ENCODE peak calls at places on chromosomes 4 and X, in six cellular contexts. J is CD4-positive, alpha-beta T cell; G is left lung; I is choroid plexus epithelial cell; N is neural crest cell; L is B cell. A is an unnamed sample.

GRCh38 chr4:130478406-130478805 is 1382.5 kb downstream of the C4orf33 start:
- DNase-seq in L (no peak), I (peak; percentile 89), G (no peak), N (no peak), J (no peak), A (no peak)

GRCh38 chrX:150664290-150664689 is 28.9 kb upstream of the MTMR1 start:
- DNase-seq in J (no peak), N (no peak), L (no peak), G (peak; percentile 41), I (peak; percentile 16), A (no peak)

GRCh38 chr4:99159699-99160098 is 15.6 kb upstream of the ADH4 start:
- DNase-seq in G (no peak), I (no peak), J (no peak), L (no peak), N (no peak), A (no peak)

GRCh38 chr4:110533940-110534339 is 58.0 kb downstream of the ENPEP start:
- DNase-seq in J (no peak), N (no peak), L (no peak), G (peak; percentile 36), I (peak; percentile 99), A (no peak)

GRCh38 chr4:174262624-174263444 is 20.6 kb downstream of the FBXO8 start:
- DNase-seq in G (no peak), I (peak; percentile 34), J (no peak), L (no peak), N (no peak), A (no peak)

GRCh38 chr4:161546902-161547301 is 616.9 kb downstream of the FSTL5 start:
- DNase-seq in G (no peak), J (no peak), I (peak; percentile 4), L (no peak), N (no peak), A (no peak)

GRCh38 chrX:15496809-15497208 is 3.7 kb upstream of the PIR start:
- DNase-seq in G (no peak), I (no peak), L (no peak), J (no peak), N (no peak), A (no peak)

GRCh38 chrX:30659421-30659820 is 6.2 kb downstream of the GK start:
- DNase-seq in L (no peak), N (no peak), G (no peak), I (peak; percentile 93), J (no peak), A (no peak)

GRCh38 chr4:128060130-128060619 is 937 bp upstream of the LARP1B start:
- DNase-seq in J (no peak), G (no peak), I (peak; percentile 26), N (no peak), L (peak; percentile 14), A (no peak)

DNA sequence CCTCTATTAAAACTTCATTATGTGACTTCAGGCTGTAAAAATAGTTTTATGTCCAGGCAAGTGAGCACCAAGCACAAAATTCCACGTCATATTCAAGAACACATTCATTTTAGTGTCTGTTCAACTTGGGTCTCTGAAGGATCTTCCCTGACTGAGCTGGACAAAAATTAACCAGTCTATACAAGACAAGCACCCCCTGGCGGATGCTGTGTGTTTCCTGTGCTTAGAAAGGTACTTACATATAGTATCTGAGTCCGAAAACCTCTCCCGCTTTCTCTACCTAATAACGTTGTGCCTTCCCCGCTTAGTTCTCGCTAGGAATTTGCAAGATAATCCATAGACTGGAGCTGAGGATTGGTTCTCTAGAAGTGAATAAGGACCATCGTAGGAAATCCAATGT is 2214.5 kb upstream of the TENM3 start:
- DNase-seq in J (no peak), G (no peak), N (peak; percentile 45), L (peak; percentile 72), I (peak; percentile 4), A (peak; percentile 16)
- TF ChIP-seq CTCF in J (no peak), G (no peak), N (peak; percentile 65), L (peak; percentile 27), I (no peak), A (peak; percentile 62)

GRCh38 chr4:40214038-40214437 is 17.2 kb downstream of the RHOH start:
- DNase-seq in J (peak; percentile 76), I (no peak), N (no peak), L (peak; percentile 57), G (no peak), A (no peak)

GRCh38 chr4:40212674-40213504 is 16.1 kb downstream of the RHOH start:
- DNase-seq in I (peak; percentile 20), L (no peak), N (no peak), G (no peak), J (no peak), A (no peak)

GRCh38 chr4:40209401-40209800 is 12.6 kb downstream of the RHOH start:
- DNase-seq in G (no peak), I (no peak), N (no peak), L (no peak), J (no peak), A (no peak)

GRCh38 chr4:40210776-40211175 is 13.9 kb downstream of the RHOH start:
- DNase-seq in N (no peak), G (no peak), L (no peak), I (no peak), J (no peak), A (no peak)

GRCh38 chr4:40211224-40212185 is 14.7 kb downstream of the RHOH start:
- DNase-seq in N (no peak), I (peak; percentile 34), J (no peak), G (no peak), L (no peak), A (no peak)
- TF ChIP-seq CTCF in N (no peak), I (no peak), J (no peak), G (no peak), L (no peak), A (no peak)

GRCh38 chrX:35382966-35383365 is 415.2 kb upstream of the MAGEB16 start:
- DNase-seq in G (no peak), L (no peak), N (no peak), I (no peak), J (no peak), A (no peak)
- TF ChIP-seq CTCF in G (no peak), L (no peak), N (no peak), I (no peak), J (no peak), A (no peak)

DNA sequence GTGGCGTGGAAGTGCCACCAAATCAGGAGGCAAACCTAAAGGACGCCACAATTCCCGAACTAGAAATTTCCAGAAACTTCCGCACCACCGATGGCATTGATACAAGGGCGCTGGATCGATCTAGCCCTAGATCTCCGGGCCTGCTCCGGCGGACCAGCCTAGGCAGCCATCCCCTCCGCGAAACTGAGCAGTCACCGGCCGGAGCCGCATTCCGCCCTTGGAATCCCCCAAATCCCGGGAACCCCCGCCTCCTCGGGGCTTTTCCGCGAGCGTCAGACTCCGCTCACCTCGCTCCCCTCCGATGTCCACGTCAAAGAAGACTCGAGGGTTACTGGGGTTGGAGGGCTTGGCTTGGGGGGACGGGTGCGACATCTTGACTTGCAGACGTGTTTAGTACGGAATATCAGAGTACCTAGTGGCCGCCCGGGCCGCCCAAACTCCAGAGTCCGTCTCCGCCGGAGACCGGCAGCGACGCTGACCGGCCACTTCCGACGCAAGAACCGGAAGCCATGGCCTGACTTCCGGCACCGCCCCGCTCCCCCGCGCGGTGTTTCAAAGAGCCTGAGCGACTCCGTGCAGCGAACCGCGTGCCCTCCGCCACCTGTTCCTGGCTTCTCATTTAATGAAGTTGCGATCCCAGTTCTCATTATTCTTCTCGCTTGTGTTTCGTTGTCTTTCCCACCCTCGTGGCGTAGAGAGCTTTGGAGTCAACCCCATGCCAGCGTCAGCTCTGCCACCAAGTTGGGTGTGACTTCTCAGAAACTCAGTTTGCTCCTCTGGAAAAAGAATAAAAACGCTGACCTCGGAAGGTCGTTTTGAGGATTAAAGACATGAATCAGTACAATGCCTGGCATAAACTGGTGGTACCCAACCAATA is at the start of gene PPID:
- DNase-seq in J (peak; percentile 64), G (peak; percentile 88), L (peak; percentile 86), N (peak; percentile 72), I (peak; percentile 71), A (peak; percentile 69)
- TF ChIP-seq CTCF in J (no peak), G (no peak), L (no peak), N (no peak), I (peak; percentile 4), A (no peak)

DNA sequence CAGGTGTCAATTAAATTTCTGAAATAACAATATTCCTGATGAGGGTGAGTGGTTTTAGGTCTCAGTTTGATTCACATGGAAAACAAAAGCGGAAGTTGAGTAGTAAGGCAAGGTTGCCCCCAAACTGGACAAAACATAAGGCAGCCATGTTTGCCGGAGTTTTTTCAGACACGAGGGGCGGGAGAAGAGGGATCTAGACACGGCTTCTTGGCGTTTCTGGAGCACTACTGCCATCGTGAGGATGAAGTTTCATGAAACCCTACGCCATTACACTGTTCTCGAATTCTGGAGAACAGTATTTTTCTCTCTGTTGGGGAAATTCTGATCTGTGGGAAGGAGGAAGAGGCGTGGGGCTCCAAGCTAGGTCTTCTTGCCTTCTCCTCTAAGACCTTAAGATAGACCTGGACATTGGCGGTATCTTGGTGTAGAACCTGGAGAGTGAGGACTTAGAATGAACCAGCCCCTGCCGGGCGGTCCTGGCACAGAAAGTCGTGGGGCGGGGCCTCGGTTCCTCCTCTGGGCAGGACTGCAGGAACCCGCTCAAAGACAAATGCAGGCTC is 160.3 kb downstream of the OR13H1 start:
- DNase-seq in G (peak; percentile 87), N (no peak), I (no peak), J (no peak), L (peak; percentile 91), A (no peak)
- TF ChIP-seq CTCF in G (peak; percentile 18), N (no peak), I (no peak), J (no peak), L (no peak), A (no peak)

DNA sequence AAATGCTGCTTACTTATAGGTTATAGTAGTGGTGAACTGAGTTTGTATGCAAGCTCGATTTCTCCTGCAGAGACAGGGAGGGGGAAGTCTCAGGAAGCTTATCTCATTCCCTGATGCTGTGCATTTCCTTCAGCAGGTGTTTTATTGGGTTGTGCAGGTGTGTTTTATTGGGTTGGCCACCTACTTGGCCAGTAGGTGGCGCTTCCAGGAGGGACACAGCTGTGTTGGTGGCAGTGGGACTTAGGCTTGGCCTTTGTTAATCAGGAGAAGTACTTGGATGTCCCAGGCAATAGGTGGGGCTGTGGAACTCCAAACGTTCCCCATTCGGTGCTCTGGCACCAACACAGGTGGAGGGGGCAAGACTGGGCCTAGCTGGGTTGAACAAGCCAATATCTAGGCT is 196.0 kb upstream of the DCAF8L1 start:
- DNase-seq in J (no peak), N (no peak), L (no peak), I (no peak), G (no peak), A (no peak)
- TF ChIP-seq CTCF in J (no peak), N (peak; percentile 57), L (no peak), I (peak; percentile 33), G (no peak), A (peak; percentile 58)

GRCh38 chr4:37188100-37188499 is 56.4 kb upstream of the NWD2 start:
- DNase-seq in J (no peak), G (no peak), L (no peak), I (no peak), N (no peak), A (no peak)
- TF ChIP-seq CTCF in J (no peak), G (no peak), L (no peak), I (no peak), N (peak; percentile 37), A (peak; percentile 27)

A was measured in progenitor cell of endocrine pancreas.